ENCODE peak calls at places on chromosomes 13 and 19, in eight cellular contexts. P, M, O, K, A, U, S and L are unnamed samples.

GRCh38 chr13:114179087-114179658 is at the start of gene CFAP97D2:
- DNase-seq in P (no peak), M (no peak), O (no peak), K (no peak), A (no peak), U (no peak), S (no peak), L (no peak)

GRCh38 chr19:51272183-51272817 is 21.4 kb downstream of the SIGLECL1 start:
- DNase-seq in P (no peak), M (no peak), O (no peak), K (no peak), A (no peak), U (no peak), S (peak; percentile 42), L (no peak)

GRCh38 chr19:51093066-51093465 is 10.4 kb upstream of the KLK14 start:
- DNase-seq in P (no peak), M (no peak), O (no peak), K (no peak), A (no peak), U (no peak), S (no peak), L (no peak)

GRCh38 chr13:31433201-31433600 is 233.4 kb downstream of the B3GLCT start:
- DNase-seq in P (no peak), M (peak; percentile 61), O (no peak), K (no peak), A (no peak), U (no peak), S (no peak), L (no peak)

GRCh38 chr13:95710313-95710712 is 33.4 kb downstream of the DNAJC3 start:
- DNase-seq in P (peak; percentile 84), M (peak; percentile 66), O (no peak), K (no peak), A (no peak), U (no peak), S (no peak), L (peak; percentile 33)

GRCh38 chr19:4172861-4173473 is 9.4 kb downstream of the SIRT6 start:
- DNase-seq in P (peak; percentile 14), M (peak; percentile 11), O (peak; percentile 67), K (no peak), A (peak; percentile 89), U (peak; percentile 95), S (peak; percentile 40), L (no peak)

GRCh38 chr19:33641261-33641660 is 19.5 kb downstream of the CHST8 start:
- DNase-seq in P (no peak), M (no peak), O (no peak), K (no peak), A (no peak), U (no peak), S (no peak), L (no peak)

GRCh38 chr13:91347996-91348905 is 764 bp downstream of the MIR17HG start:
- DNase-seq in P (no peak), M (peak; percentile 58), O (peak; percentile 58), K (no peak), A (peak; percentile 91), U (peak; percentile 56), S (peak; percentile 61), L (peak; percentile 66)

GRCh38 chr13:29551214-29551613 is 44.3 kb downstream of the SLC7A1 start:
- DNase-seq in P (no peak), M (no peak), O (no peak), K (no peak), A (no peak), U (no peak), S (no peak), L (no peak)

GRCh38 chr13:66405908-66406802 is 824.0 kb downstream of the PCDH9 start:
- DNase-seq in P (peak; percentile 65), M (peak; percentile 49), O (no peak), K (peak; percentile 35), A (no peak), U (no peak), S (no peak), L (no peak)

GRCh38 chr13:42836930-42837329 is 55.5 kb downstream of the FAM216B start:
- DNase-seq in P (peak; percentile 51), M (peak; percentile 74), O (peak; percentile 34), K (no peak), A (peak; percentile 40), U (peak; percentile 65), S (no peak), L (no peak)

GRCh38 chr19:50823389-50824042 is at the start of gene KLK1:
- DNase-seq in P (no peak), M (no peak), O (no peak), K (no peak), A (no peak), U (no peak), S (no peak), L (no peak)

GRCh38 chr19:43799502-43800142 is 2.6 kb downstream of the LYPD5 start:
- DNase-seq in P (no peak), M (no peak), O (no peak), K (no peak), A (no peak), U (peak; percentile 60), S (no peak), L (no peak)

GRCh38 chr13:112204881-112205327 is 138.0 kb downstream of the SOX1 start:
- DNase-seq in P (no peak), M (no peak), O (no peak), K (no peak), A (peak; percentile 7), U (peak; percentile 90), S (no peak), L (no peak)
- H3K4me3 ChIP-seq in P (no peak overlapping the region), M (no peak overlapping the region), O (no peak overlapping the region), K (no peak overlapping the region), A (no peak overlapping the region), U (no peak overlapping the region), S (no peak overlapping the region), L (no peak overlapping the region)

GRCh38 chr13:24866488-24866887 is 102.5 kb downstream of the RNF17 start:
- DNase-seq in P (no peak), M (no peak), O (no peak), K (no peak), A (no peak), U (no peak), S (no peak), L (no peak)

GRCh38 chr13:24864579-24864978 is 100.6 kb downstream of the RNF17 start:
- DNase-seq in P (no peak), M (no peak), O (no peak), K (no peak), A (no peak), U (no peak), S (no peak), L (no peak)

GRCh38 chr13:24861617-24862362 is 97.8 kb downstream of the RNF17 start:
- DNase-seq in P (no peak), M (no peak), O (no peak), K (no peak), A (no peak), U (no peak), S (no peak), L (no peak)

GRCh38 chr13:24863748-24864540 is 100.0 kb downstream of the RNF17 start:
- DNase-seq in P (no peak), M (no peak), O (no peak), K (no peak), A (no peak), U (peak; percentile 49), S (no peak), L (no peak)

GRCh38 chr13:24865158-24865557 is 101.2 kb downstream of the RNF17 start:
- DNase-seq in P (peak; percentile 4), M (peak; percentile 12), O (no peak), K (no peak), A (no peak), U (no peak), S (no peak), L (no peak)
- TF ChIP-seq CTCF in P (peak; percentile 32), M (peak; percentile 37), O (no peak), K (peak; percentile 16), A (peak; percentile 29), U (no peak), S (no peak), L (no peak)

GRCh38 chr19:55479045-55479444 is 2.6 kb downstream of the ZNF628 start:
- DNase-seq in P (no peak), M (no peak), O (no peak), K (no peak), A (no peak), U (no peak), S (no peak), L (no peak)

GRCh38 chr19:55478364-55478763 is 1.9 kb downstream of the ZNF628 start:
- DNase-seq in P (no peak), M (no peak), O (no peak), K (no peak), A (no peak), U (no peak), S (no peak), L (no peak)

GRCh38 chr19:55476100-55476775 is at the start of gene ZNF628:
- DNase-seq in P (peak; percentile 98), M (peak; percentile 97), O (peak; percentile 99), K (peak; percentile 89), A (peak; percentile 99), U (peak; percentile 99), S (peak; percentile 99), L (peak; percentile 99)

GRCh38 chr19:55479451-55480230 is 3.2 kb downstream of the ZNF628 start:
- DNase-seq in P (no peak), M (no peak), O (peak; percentile 42), K (no peak), A (no peak), U (no peak), S (no peak), L (no peak)

DNA sequence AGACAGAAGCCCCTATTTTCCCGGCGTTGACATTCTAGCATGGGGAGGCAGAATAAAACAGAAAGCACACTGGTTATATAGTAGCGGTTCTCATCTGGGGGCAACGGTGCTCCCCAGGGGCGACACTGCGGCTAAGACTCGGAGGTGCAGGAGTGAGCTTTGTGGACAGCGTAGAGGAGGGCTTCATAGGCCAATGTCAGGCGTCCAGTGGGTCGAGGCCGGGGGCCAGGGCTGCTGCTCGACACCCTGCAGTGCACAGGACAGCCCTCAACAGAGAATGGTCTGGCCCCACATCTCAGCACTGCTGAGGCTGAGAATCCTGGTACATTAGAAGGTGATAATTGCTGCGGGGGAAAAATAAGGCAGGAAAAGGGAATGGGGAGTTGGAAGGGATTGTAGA is 1.5 kb downstream of the ZNF628 start:
- DNase-seq in P (no peak), M (no peak), O (peak; percentile 30), K (no peak), A (no peak), U (no peak), S (no peak), L (no peak)
- H3K4me3 ChIP-seq in P (no peak overlapping the region), M (peak overlapping the region; percentile 66), O (no peak overlapping the region), K (no peak overlapping the region), A (no peak overlapping the region), U (peak overlapping the region; percentile 95), S (peak overlapping the region; percentile 60), L (no peak overlapping the region)

DNA sequence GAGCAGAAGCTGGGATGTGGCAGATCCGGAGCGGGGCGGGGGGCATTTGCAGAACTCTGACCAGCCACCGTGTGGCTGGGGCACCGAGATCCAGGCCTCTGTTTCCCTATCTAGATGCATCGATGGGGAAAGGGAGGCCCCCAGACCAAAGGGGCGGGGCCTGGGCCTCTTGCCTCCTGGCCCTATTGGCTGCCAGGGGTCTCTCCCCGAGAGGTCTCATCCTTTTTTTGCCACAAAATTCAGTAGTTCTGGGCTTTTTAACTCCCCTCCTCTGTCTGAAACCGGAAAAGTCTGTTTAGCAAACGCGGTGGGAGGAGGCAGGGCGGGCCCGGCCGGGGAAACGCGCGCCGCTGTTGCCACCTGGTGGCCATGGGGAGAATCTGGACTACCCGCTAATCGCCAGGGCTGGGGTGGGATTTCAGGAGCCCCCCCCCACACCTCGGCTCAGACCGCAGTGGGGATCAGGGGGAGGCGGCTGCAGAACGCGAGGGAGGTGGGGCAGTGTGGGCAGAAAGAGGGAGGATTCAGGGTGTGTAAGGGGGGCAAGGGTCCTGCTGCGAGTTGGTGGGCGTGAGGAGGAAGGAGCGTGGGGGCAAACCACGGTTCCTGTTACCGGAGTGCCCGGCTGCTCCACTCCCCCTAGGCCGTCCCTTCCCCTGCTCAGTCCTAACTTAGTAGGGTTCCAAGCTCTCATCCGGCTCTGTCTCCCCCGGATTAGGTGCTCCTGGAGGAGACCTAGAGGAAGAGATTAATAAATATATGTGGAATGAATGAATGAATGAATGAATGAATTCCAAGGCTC is 28.3 kb downstream of the IL12RB1 start:
- DNase-seq in P (peak; percentile 65), M (peak; percentile 59), O (peak; percentile 81), K (peak; percentile 17), A (peak; percentile 86), U (peak; percentile 94), S (peak; percentile 83), L (peak; percentile 82)
- TF ChIP-seq CTCF in P (peak; percentile 88), M (peak; percentile 76), O (peak; percentile 80), K (peak; percentile 95), A (peak; percentile 83), U (peak; percentile 98), S (peak; percentile 94), L (peak; percentile 85)